ENCODE peak calls at places on chromosomes 11 and 22, in seven cellular contexts. W is esophagus muscularis mucosa, Y is tibial nerve, P is prostate gland, O is uterus, A is body of pancreas, S is heart left ventricle. V is an unnamed sample.

GRCh38 chr11:116694815-116695590 is 77.8 kb downstream of the BUD13 start:
- DNase-seq in W (no peak), Y (no peak), P (no peak), O (no peak), A (no peak), S (peak; percentile 33), V (no peak)

GRCh38 chr11:2374456-2375201 is 2.5 kb upstream of the CD81 start:
- DNase-seq in W (no peak), Y (no peak), P (no peak), O (no peak), A (no peak), S (peak; percentile 38), V (no peak)

GRCh38 chr11:86101941-86102407 is 33.1 kb upstream of the PICALM start:
- DNase-seq in W (no peak), Y (no peak), P (no peak), O (no peak), A (no peak), S (no peak), V (no peak)

GRCh38 chr11:122727101-122727929 is 71.8 kb downstream of the UBASH3B start:
- DNase-seq in W (no peak), Y (no peak), P (no peak), O (no peak), A (no peak), S (no peak), V (no peak)

GRCh38 chr22:19331975-19332374 is 40.5 kb upstream of the CLTCL1 start:
- DNase-seq in W (no peak), Y (no peak), P (no peak), O (no peak), A (no peak), S (no peak), V (no peak)

GRCh38 chr11:19220903-19221682 is 19.3 kb upstream of the CSRP3 start:
- DNase-seq in W (peak; percentile 68), Y (no peak), P (no peak), O (no peak), A (no peak), S (no peak), V (no peak)

GRCh38 chr22:44755418-44755817 is 3.0 kb downstream of the ARHGAP8 start:
- DNase-seq in W (no peak), Y (no peak), P (no peak), O (no peak), A (no peak), S (no peak), V (no peak)

GRCh38 chr22:50567721-50568252 is 5.1 kb upstream of the SYCE3 start:
- DNase-seq in W (no peak), Y (no peak), P (no peak), O (no peak), A (no peak), S (no peak), V (no peak)

GRCh38 chr22:32729368-32729767 is 72.1 kb upstream of the TIMP3 start:
- DNase-seq in W (no peak), Y (no peak), P (no peak), O (no peak), A (no peak), S (no peak), V (no peak)

GRCh38 chr22:19576460-19577421 is 52.5 kb upstream of the CLDN5 start:
- DNase-seq in W (no peak), Y (no peak), P (no peak), O (peak; percentile 47), A (no peak), S (no peak), V (no peak)

GRCh38 chr11:14386081-14386480 is 27.1 kb upstream of the RRAS2 start:
- DNase-seq in W (no peak), Y (no peak), P (no peak), O (no peak), A (no peak), S (no peak), V (no peak)

GRCh38 chr22:47408409-47408808 is 646.0 kb downstream of the TBC1D22A start:
- DNase-seq in W (no peak), Y (no peak), P (no peak), O (no peak), A (no peak), S (no peak), V (no peak)

GRCh38 chr11:111949519-111950426 is 12.6 kb downstream of the DIXDC1 start:
- DNase-seq in W (peak; percentile 47), Y (no peak), P (no peak), O (no peak), A (no peak), S (no peak), V (no peak)

DNA sequence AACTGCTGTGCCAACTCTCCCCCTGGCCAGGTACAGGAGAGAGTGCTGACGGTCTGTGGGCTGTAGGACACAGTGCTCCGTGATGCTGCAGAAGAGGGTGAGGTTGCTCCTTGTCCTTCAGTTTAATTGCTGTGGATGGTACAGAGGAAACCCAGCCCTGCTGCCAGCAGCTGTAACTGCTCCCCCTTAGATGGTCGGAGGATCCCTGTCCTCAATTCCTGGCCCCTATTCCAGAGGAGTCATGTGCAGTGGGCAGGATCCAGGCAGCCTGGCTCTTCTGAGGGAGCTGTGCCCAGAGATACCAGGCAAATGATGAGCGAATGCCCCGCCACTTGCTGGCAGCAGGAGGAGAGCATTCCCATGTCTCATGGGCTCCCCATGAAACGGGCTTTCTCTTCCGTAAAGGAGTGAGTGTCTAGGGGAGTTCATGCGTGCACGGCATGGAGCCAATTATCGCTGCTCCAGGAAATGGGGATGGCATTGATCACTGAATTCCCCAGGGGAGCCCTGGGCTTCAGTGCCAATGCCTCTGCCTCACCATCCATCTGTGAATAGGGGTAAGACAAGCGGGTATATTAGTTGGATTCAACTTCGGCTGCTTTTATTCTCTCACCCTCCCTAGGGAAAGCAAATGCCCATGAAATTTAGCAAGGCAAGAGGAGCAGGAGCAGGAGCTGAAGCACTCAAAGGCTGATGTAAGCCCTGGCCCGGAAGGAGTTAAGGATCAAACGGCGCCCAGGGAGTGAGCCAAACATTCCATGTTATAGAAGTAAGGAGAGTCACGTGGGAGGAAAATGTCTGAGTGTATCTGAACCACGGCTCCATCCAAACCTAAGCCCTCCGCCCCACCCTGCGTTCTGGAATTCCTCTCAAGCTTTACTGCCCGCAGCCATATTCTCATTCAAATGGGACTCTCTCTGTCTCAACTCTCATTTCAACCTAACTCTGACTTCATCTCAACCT is 51.0 kb upstream of the CSNK2A3 start:
- DNase-seq in W (no peak), Y (no peak), P (no peak), O (no peak), A (no peak), S (no peak), V (no peak)
- H3K27ac ChIP-seq in W (peak overlapping the region; percentile 76), Y (no peak overlapping the region), P (no peak overlapping the region), O (no peak overlapping the region), A (no peak overlapping the region), S (no peak overlapping the region), V (no peak overlapping the region)

DNA sequence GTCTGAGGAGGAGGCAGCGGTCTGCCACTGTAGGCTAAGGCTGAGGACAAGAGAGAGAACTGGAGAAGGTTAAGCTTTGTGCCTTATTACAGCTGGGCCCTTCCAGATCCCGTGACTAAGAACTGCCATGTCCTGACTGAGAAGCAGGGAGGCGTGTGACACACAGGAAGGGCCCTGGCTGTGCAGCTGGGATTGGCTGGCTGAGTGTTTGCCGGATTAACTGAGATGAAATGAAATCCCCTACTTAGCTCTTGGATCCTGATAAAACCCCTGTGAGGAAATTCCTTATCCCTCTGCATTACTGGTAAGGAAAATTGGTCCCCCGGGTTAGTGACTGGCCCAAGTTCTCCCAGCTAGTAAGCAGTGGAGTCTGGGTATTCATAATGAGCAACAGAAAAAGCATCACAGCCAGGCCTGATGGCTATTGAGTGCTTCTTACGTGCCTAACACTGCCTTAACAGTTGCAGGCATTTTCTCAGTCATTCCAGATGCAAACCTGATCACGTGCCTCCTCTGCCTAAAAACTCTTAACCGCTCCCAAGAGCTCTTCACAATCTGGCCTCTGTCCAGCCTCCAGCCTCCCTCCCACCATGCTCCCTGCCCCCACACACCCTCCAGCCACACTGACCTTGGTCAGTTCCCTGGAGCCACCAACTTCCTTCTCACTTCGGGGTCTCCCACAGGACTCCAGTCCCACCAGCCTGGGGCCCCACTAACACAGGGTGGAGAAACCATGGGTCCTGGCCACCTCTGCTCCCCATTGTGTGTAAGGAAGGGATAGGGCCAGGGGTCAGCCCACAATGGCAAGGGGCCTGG is 37.8 kb downstream of the ARRB1 start:
- DNase-seq in W (no peak), Y (no peak), P (no peak), O (peak; percentile 54), A (peak; percentile 67), S (peak; percentile 77), V (peak; percentile 74)
- TF ChIP-seq POLR2A in W (no peak), Y (no peak), P (no peak), O (no peak), A (no peak), S (no peak), V (no peak)

DNA sequence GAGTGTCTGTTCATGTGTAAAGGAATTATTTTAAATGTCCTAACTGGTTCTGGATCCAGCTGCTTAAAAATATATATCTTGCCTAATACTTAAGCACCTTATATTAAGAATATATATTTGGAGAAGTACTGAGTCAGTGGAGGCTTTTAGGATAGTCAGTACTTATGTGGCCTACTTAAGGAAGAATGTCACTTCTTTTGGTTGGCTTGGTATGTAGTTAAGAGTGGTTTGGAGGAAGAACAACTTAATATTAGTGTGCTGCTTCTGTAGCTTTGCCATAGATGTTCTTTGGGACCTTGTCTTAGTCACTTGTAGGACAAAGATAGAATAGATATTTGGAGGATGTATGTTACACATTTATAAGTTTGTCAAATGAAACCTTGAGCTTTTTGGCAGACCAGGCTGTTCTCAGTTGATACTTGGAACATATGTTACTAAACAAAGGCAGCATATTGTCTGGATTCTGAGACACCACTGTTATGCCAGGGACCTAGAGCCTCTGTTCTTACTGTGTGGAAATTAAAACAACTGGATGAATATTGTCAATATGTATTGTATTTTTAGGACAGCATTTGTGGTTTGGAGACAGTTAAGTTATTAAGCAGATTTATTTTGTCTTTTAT is 4.9 kb downstream of the HIPK3 start:
- DNase-seq in W (no peak), Y (no peak), P (no peak), O (no peak), A (no peak), S (no peak), V (peak; percentile 40)
- H3K4me3 ChIP-seq in W (peak overlapping the region; percentile 2), Y (no peak overlapping the region), P (no peak overlapping the region), O (no peak overlapping the region), A (no peak overlapping the region), S (no peak overlapping the region), V (no peak overlapping the region)

GRCh38 chr22:41260871-41261270 is 20.1 kb upstream of the CHADL start:
- DNase-seq in W (no peak), Y (no peak), P (no peak), O (no peak), A (no peak), S (peak; percentile 82), V (no peak)

GRCh38 chr22:41264408-41264941 is 21.5 kb downstream of the RANGAP1 start:
- DNase-seq in W (no peak), Y (no peak), P (no peak), O (no peak), A (no peak), S (no peak), V (no peak)

GRCh38 chr22:41262250-41262765 is 21.6 kb upstream of the CHADL start:
- DNase-seq in W (no peak), Y (no peak), P (no peak), O (no peak), A (no peak), S (no peak), V (no peak)

GRCh38 chr22:41261541-41262249 is 21.0 kb upstream of the CHADL start:
- DNase-seq in W (no peak), Y (no peak), P (peak; percentile 80), O (no peak), A (no peak), S (no peak), V (no peak)

DNA sequence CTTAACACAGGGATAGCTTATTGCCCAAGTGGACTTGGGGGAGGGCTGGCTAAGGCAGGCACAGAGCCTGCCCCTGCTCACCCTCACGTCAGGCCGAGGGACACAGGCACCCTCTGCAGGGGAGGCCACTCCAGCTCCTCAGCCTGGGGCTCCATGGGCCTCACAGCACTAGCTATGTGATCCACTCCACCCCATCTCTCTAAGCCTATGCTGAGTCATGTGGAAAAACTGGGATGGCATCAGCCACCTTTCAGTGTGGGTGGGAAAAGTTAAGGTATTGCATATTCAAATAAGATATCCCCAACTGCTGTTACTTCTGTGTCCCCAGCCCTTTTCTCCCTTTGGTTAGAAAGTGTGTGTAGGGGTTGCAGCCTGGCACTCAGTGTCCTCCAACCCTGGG is 22.3 kb downstream of the RANGAP1 start:
- DNase-seq in W (no peak), Y (no peak), P (no peak), O (no peak), A (no peak), S (no peak), V (no peak)
- H3K27ac ChIP-seq in W (no peak overlapping the region), Y (no peak overlapping the region), P (no peak overlapping the region), O (no peak overlapping the region), A (no peak overlapping the region), S (no peak overlapping the region), V (no peak overlapping the region)

V was measured in testis.